ENCODE peak calls at places on chromosomes 16 and 17, in five cellular contexts. J is GM20000, O is heart left ventricle, Y is BJ, C is body of pancreas. K is an unnamed sample.

GRCh38 chr17:18966831-18967624 is 15.1 kb downstream of the SLC5A10 start:
- DNase-seq in C (no peak), J (no peak), O (no peak), Y (no peak), K (no peak)

GRCh38 chr16:1938316-1938715 is 4.7 kb downstream of the MSRB1 start:
- DNase-seq in O (no peak), C (no peak), J (no peak), Y (no peak), K (no peak)

GRCh38 chr16:74372953-74373846 is 2.9 kb upstream of the NPIPB15 start:
- DNase-seq in O (no peak), Y (no peak), C (no peak), J (peak; percentile 14), K (no peak)

GRCh38 chr17:57899391-57899790 is 49.5 kb upstream of the MRPS23 start:
- DNase-seq in Y (no peak), C (no peak), J (no peak), O (no peak), K (no peak)

GRCh38 chr17:10349403-10349802 is 23.4 kb downstream of the MYH13 start:
- DNase-seq in Y (no peak), C (no peak), O (no peak), J (peak; percentile 30), K (no peak)

GRCh38 chr16:53784312-53784711 is 80.4 kb downstream of the FTO start:
- DNase-seq in J (no peak), C (no peak), O (no peak), Y (no peak), K (no peak)

GRCh38 chr17:9195961-9196668 is 174.8 kb downstream of the NTN1 start:
- DNase-seq in C (no peak), O (no peak), Y (no peak), J (no peak), K (no peak)

GRCh38 chr16:15760129-15760528 is 96.7 kb downstream of the MYH11 start:
- DNase-seq in Y (no peak), C (no peak), J (no peak), O (no peak), K (no peak)

GRCh38 chr17:57084802-57085447 is at the start of gene AKAP1:
- DNase-seq in J (peak; percentile 99), O (peak; percentile 96), C (peak; percentile 96), Y (peak; percentile 61), K (peak; percentile 98)

GRCh38 chr16:49939495-49939894 is 83.6 kb upstream of the ZNF423 start:
- DNase-seq in J (no peak), O (no peak), C (no peak), Y (no peak), K (no peak)

GRCh38 chr16:6956511-6956910 is 376.1 kb upstream of the RBFOX1 start:
- DNase-seq in Y (no peak), J (no peak), O (no peak), C (no peak), K (no peak)

GRCh38 chr17:17682293-17682736 is 1.1 kb downstream of the RAI1 start:
- DNase-seq in Y (no peak), J (peak; percentile 89), C (peak; percentile 48), O (peak; percentile 74), K (no peak)

GRCh38 chr16:66948034-66948821 is 12.8 kb upstream of the CES3 start:
- DNase-seq in C (no peak), O (no peak), J (no peak), Y (no peak), K (no peak)

GRCh38 chr16:78290498-78291271 is 191.2 kb downstream of the WWOX start:
- DNase-seq in J (no peak), C (no peak), O (no peak), Y (no peak), K (no peak)

GRCh38 chr16:75566889-75567255 is 693 bp downstream of the GABARAPL2 start:
- DNase-seq in J (peak; percentile 19), O (no peak), C (peak; percentile 27), Y (no peak), K (no peak)